ENCODE peak calls at places on chromosome 7, in eight cellular contexts. G is fibroblast of the aortic adventitia, Y is cardiac muscle cell, U is mucosa of descending colon, X is mesothelial cell of epicardium, K is IMR-90, F is OCI-LY7, Q is tibial nerve. J is an unnamed sample.

GRCh38 chr7:137985253-137985896 is 16.5 kb downstream of the CREB3L2 start:
- DNase-seq in G (no peak), Y (no peak), U (no peak), X (no peak), K (peak; percentile 52), F (peak; percentile 90), Q (no peak), J (no peak)

GRCh38 chr7:123647106-123647730 is 8.4 kb upstream of the LMOD2 start:
- DNase-seq in G (peak; percentile 32), Y (no peak), U (no peak), X (no peak), K (no peak), F (no peak), Q (no peak), J (no peak)

GRCh38 chr7:7819442-7820247 is 101.2 kb upstream of the RPA3 start:
- DNase-seq in G (peak; percentile 6), Y (no peak), U (no peak), X (no peak), K (no peak), F (no peak), Q (no peak), J (no peak)

GRCh38 chr7:76507723-76508406 is 2.5 kb upstream of the UPK3B start:
- DNase-seq in G (no peak), Y (no peak), U (no peak), X (no peak), K (no peak), F (no peak), Q (peak; percentile 43), J (no peak)

GRCh38 chr7:123749537-123749857 is 694 bp upstream of the WASL start:
- DNase-seq in G (peak; percentile 71), Y (peak; percentile 76), U (no peak), X (no peak), K (peak; percentile 67), F (peak; percentile 66), Q (peak; percentile 36), J (no peak)

GRCh38 chr7:123502216-123502615 is 32.2 kb downstream of the IQUB start:
- DNase-seq in G (no peak), Y (no peak), U (no peak), X (no peak), K (no peak), F (no peak), Q (no peak), J (no peak)

GRCh38 chr7:71566991-71567390 is 435.0 kb downstream of the GALNT17 start:
- DNase-seq in G (no peak), Y (no peak), U (no peak), X (no peak), K (no peak), F (no peak), Q (no peak), J (no peak)

GRCh38 chr7:132915652-132916051 is 166.2 kb downstream of the CHCHD3 start:
- DNase-seq in G (no peak), Y (no peak), U (no peak), X (no peak), K (no peak), F (no peak), Q (no peak), J (no peak)

GRCh38 chr7:45089314-45089891 is 634 bp upstream of the NACAD start:
- DNase-seq in G (peak; percentile 47), Y (peak; percentile 57), U (peak; percentile 62), X (peak; percentile 76), K (peak; percentile 48), F (no peak), Q (peak; percentile 36), J (peak; percentile 56)

GRCh38 chr7:123557016-123557630 is 495 bp downstream of the NDUFA5 start:
- DNase-seq in G (no peak), Y (peak; percentile 58), U (peak; percentile 8), X (no peak), K (peak; percentile 10), F (no peak), Q (no peak), J (no peak)

GRCh38 chr7:134940711-134941110 is 45.6 kb upstream of the AGBL3 start:
- DNase-seq in G (no peak), Y (no peak), U (no peak), X (no peak), K (no peak), F (no peak), Q (no peak), J (no peak)

GRCh38 chr7:44184874-44185446 is 4.3 kb downstream of the GCK start:
- DNase-seq in G (no peak), Y (no peak), U (no peak), X (no peak), K (no peak), F (no peak), Q (no peak), J (no peak)

GRCh38 chr7:46160861-46161260 is 239.8 kb upstream of the IGFBP3 start:
- DNase-seq in G (no peak), Y (no peak), U (no peak), X (no peak), K (no peak), F (no peak), Q (no peak), J (no peak)

GRCh38 chr7:74690474-74690873 is 33.0 kb downstream of the GTF2I start:
- DNase-seq in G (no peak), Y (no peak), U (no peak), X (no peak), K (no peak), F (no peak), Q (no peak), J (no peak)

GRCh38 chr7:98395951-98396350 is 4.9 kb downstream of the BAIAP2L1 start:
- DNase-seq in G (no peak), Y (no peak), U (no peak), X (no peak), K (no peak), F (no peak), Q (no peak), J (no peak)

GRCh38 chr7:103879411-103879810 is 110.0 kb downstream of the RELN start:
- DNase-seq in G (no peak), Y (no peak), U (no peak), X (no peak), K (no peak), F (no peak), Q (no peak), J (no peak)

GRCh38 chr7:70693690-70694356 is 438.1 kb upstream of the GALNT17 start:
- DNase-seq in G (peak; percentile 36), Y (peak; percentile 63), U (peak; percentile 87), X (peak; percentile 68), K (peak; percentile 44), F (peak; percentile 81), Q (peak; percentile 48), J (peak; percentile 83)

GRCh38 chr7:158259141-158259540 is 328.5 kb downstream of the PTPRN2 start:
- DNase-seq in G (no peak), Y (no peak), U (no peak), X (no peak), K (no peak), F (no peak), Q (no peak), J (no peak)

GRCh38 chr7:129790136-129790535 is 162.6 kb downstream of the UBE2H start:
- DNase-seq in G (peak; percentile 9), Y (no peak), U (no peak), X (no peak), K (peak; percentile 67), F (no peak), Q (no peak), J (no peak)

GRCh38 chr7:155811895-155812761 is at the start of gene SHH:
- DNase-seq in G (peak; percentile 22), Y (peak; percentile 28), U (peak; percentile 16), X (no peak), K (peak; percentile 33), F (no peak), Q (no peak), J (no peak)

GRCh38 chr7:50513166-50513871 is 51.9 kb downstream of the DDC start:
- DNase-seq in G (no peak), Y (no peak), U (no peak), X (no peak), K (no peak), F (no peak), Q (no peak), J (no peak)

GRCh38 chr7:111789880-111790279 is 227.6 kb upstream of the IMMP2L start:
- DNase-seq in G (peak; percentile 44), Y (no peak), U (no peak), X (no peak), K (peak; percentile 21), F (no peak), Q (no peak), J (no peak)

GRCh38 chr7:140982508-140982907 is 32.2 kb downstream of the MRPS33 start:
- DNase-seq in G (no peak), Y (no peak), U (no peak), X (no peak), K (no peak), F (no peak), Q (no peak), J (no peak)

GRCh38 chr7:91609525-91609924 is 271.0 kb downstream of the MTERF1 start:
- DNase-seq in G (peak; percentile 30), Y (no peak), U (no peak), X (no peak), K (no peak), F (no peak), Q (no peak), J (no peak)
- TF ChIP-seq CTCF in G (no peak), Y (no peak), U (no peak), X (no peak), K (no peak), F (no peak), Q (no peak), J (no peak)

GRCh38 chr7:17432793-17433192 is 134.3 kb downstream of the AHR start:
- DNase-seq in G (no peak), Y (no peak), U (no peak), X (no peak), K (no peak), F (no peak), Q (no peak), J (no peak)
- TF ChIP-seq CTCF in G (no peak), Y (no peak), U (no peak), X (no peak), K (no peak), F (no peak), Q (no peak), J (no peak)

GRCh38 chr7:84916161-84916560 is 270.7 kb downstream of the SEMA3D start:
- DNase-seq in G (no peak), Y (no peak), U (no peak), X (no peak), K (no peak), F (no peak), Q (no peak), J (no peak)

GRCh38 chr7:84913731-84914130 is 273.1 kb downstream of the SEMA3D start:
- DNase-seq in G (peak; percentile 9), Y (no peak), U (no peak), X (no peak), K (peak; percentile 66), F (no peak), Q (no peak), J (no peak)

GRCh38 chr7:84912537-84912936 is 274.3 kb downstream of the SEMA3D start:
- DNase-seq in G (no peak), Y (no peak), U (no peak), X (no peak), K (no peak), F (no peak), Q (no peak), J (no peak)

GRCh38 chr7:84912993-84913635 is 273.7 kb downstream of the SEMA3D start:
- DNase-seq in G (peak; percentile 2), Y (peak; percentile 5), U (no peak), X (no peak), K (no peak), F (no peak), Q (no peak), J (no peak)

GRCh38 chr7:84914598-84914997 is 272.3 kb downstream of the SEMA3D start:
- DNase-seq in G (no peak), Y (no peak), U (no peak), X (no peak), K (no peak), F (no peak), Q (no peak), J (no peak)
- TF ChIP-seq CTCF in G (peak; percentile 5), Y (no peak), U (no peak), X (no peak), K (no peak), F (peak; percentile 17), Q (no peak), J (peak; percentile 48)

GRCh38 chr7:56051339-56052191 is at the start of the genes CCT6A and PSPH:
- DNase-seq in G (peak; percentile 97), Y (peak; percentile 99), U (peak; percentile 98), X (peak; percentile 97), K (peak; percentile 98), F (peak; percentile 97), Q (peak; percentile 94), J (peak; percentile 99)
- TF ChIP-seq CTCF in G (no peak), Y (no peak), U (no peak), X (no peak), K (no peak), F (no peak), Q (no peak), J (peak; percentile 7)

J was measured in left ventricle myocardium inferior.